ENCODE peak calls at places on chromosomes 16 and 17, in ten cellular contexts. Y, G, Q, N, M, Z, F, D, T and L are unnamed samples.

GRCh38 chr17:77174928-77175720 is 34.4 kb downstream of the SEC14L1 start:
- DNase-seq in Y (no peak), G (no peak), Q (no peak), N (no peak), M (no peak), Z (no peak), F (no peak), D (no peak), T (no peak), L (no peak)

GRCh38 chr17:83064732-83065659 is 14.4 kb upstream of the METRNL start:
- DNase-seq in Y (no peak), G (no peak), Q (no peak), N (peak), M (no peak), Z (no peak), F (no peak), D (no peak), T (peak), L (peak)

GRCh38 chr16:88264641-88265285 is 118.0 kb upstream of the ZNF469 start:
- DNase-seq in Y (peak), G (peak), Q (peak), N (peak), M (no peak), Z (peak), F (peak), D (peak), T (peak), L (peak)

GRCh38 chr17:5694507-5694906 is 110.2 kb upstream of the NLRP1 start:
- DNase-seq in Y (no peak), G (no peak), Q (no peak), N (no peak), M (no peak), Z (no peak), F (no peak), D (no peak), T (no peak), L (no peak)

GRCh38 chr16:9787717-9788116 is 394.5 kb downstream of the GRIN2A start:
- DNase-seq in Y (no peak), G (no peak), Q (no peak), N (no peak), M (no peak), Z (peak), F (no peak), D (no peak), T (no peak), L (no peak)

GRCh38 chr16:88197481-88198456 is 185.0 kb upstream of the ZNF469 start:
- DNase-seq in Y (no peak), G (no peak), Q (no peak), N (no peak), M (no peak), Z (no peak), F (no peak), D (no peak), T (no peak), L (no peak)

GRCh38 chr17:63405741-63406261 is 40.3 kb downstream of the CYB561 start:
- DNase-seq in Y (peak), G (peak), Q (peak), N (no peak), M (peak), Z (peak), F (peak), D (peak), T (no peak), L (no peak)

GRCh38 chr17:57102122-57102521 is 17.1 kb downstream of the AKAP1 start:
- DNase-seq in Y (no peak), G (no peak), Q (no peak), N (no peak), M (no peak), Z (no peak), F (no peak), D (no peak), T (no peak), L (no peak)

GRCh38 chr17:59706900-59707181 is 389 bp downstream of the PTRH2 start:
- DNase-seq in Y (no peak), G (no peak), Q (no peak), N (no peak), M (no peak), Z (no peak), F (no peak), D (no peak), T (no peak), L (no peak)

GRCh38 chr16:75653926-75654325 is 6.4 kb downstream of the TERF2IP start:
- DNase-seq in Y (no peak), G (peak), Q (no peak), N (no peak), M (peak), Z (peak), F (no peak), D (peak), T (no peak), L (no peak)

GRCh38 chr17:18041776-18042175 is 2.6 kb downstream of the GID4 start:
- DNase-seq in Y (no peak), G (peak), Q (peak), N (no peak), M (no peak), Z (peak), F (no peak), D (peak), T (no peak), L (no peak)

GRCh38 chr16:31868701-31869167 is 4.9 kb upstream of the ZNF267 start:
- DNase-seq in Y (no peak), G (peak), Q (peak), N (peak), M (peak), Z (peak), F (peak), D (no peak), T (peak), L (peak)

GRCh38 chr17:72104863-72105234 is 16.0 kb upstream of the SOX9 start:
- DNase-seq in Y (no peak), G (no peak), Q (no peak), N (no peak), M (no peak), Z (no peak), F (no peak), D (no peak), T (no peak), L (no peak)

GRCh38 chr17:78753316-78754250 is 28.5 kb downstream of the CYTH1 start:
- DNase-seq in Y (no peak), G (no peak), Q (no peak), N (no peak), M (no peak), Z (no peak), F (no peak), D (no peak), T (no peak), L (no peak)

GRCh38 chr17:43723697-43724359 is 34.8 kb downstream of the SOST start:
- DNase-seq in Y (peak), G (peak), Q (peak), N (no peak), M (no peak), Z (peak), F (peak), D (no peak), T (no peak), L (no peak)

GRCh38 chr17:70394430-70394829 is 225.1 kb downstream of the KCNJ2 start:
- DNase-seq in Y (no peak), G (no peak), Q (no peak), N (no peak), M (no peak), Z (no peak), F (no peak), D (no peak), T (no peak), L (no peak)

GRCh38 chr16:11757671-11758545 is 15.3 kb upstream of the TXNDC11 start:
- DNase-seq in Y (peak), G (peak), Q (peak), N (no peak), M (no peak), Z (peak), F (peak), D (no peak), T (peak), L (no peak)

GRCh38 chr16:48531011-48531962 is 78.7 kb downstream of the N4BP1 start:
- DNase-seq in Y (no peak), G (no peak), Q (peak), N (no peak), M (peak), Z (peak), F (no peak), D (peak), T (no peak), L (no peak)

GRCh38 chr17:700504-701094 is 14.0 kb downstream of the VPS53 start:
- DNase-seq in Y (no peak), G (peak), Q (peak), N (no peak), M (no peak), Z (peak), F (peak), D (no peak), T (no peak), L (no peak)

GRCh38 chr16:1442697-1443096 is 1.7 kb downstream of the CCDC154 start:
- DNase-seq in Y (no peak), G (no peak), Q (no peak), N (no peak), M (no peak), Z (no peak), F (no peak), D (no peak), T (no peak), L (no peak)

GRCh38 chr16:27729516-27730304 is 179.8 kb downstream of the KATNIP start:
- DNase-seq in Y (no peak), G (peak), Q (peak), N (no peak), M (no peak), Z (no peak), F (no peak), D (no peak), T (no peak), L (no peak)

GRCh38 chr17:45022288-45022648 is 29.2 kb downstream of the DCAKD start:
- DNase-seq in Y (no peak), G (no peak), Q (no peak), N (no peak), M (no peak), Z (no peak), F (no peak), D (no peak), T (no peak), L (no peak)
- TF ChIP-seq CTCF in Y (no peak), G (no peak), Q (peak), N (no peak), M (no peak), Z (no peak), F (peak), D (no peak), T (peak), L (peak)

DNA sequence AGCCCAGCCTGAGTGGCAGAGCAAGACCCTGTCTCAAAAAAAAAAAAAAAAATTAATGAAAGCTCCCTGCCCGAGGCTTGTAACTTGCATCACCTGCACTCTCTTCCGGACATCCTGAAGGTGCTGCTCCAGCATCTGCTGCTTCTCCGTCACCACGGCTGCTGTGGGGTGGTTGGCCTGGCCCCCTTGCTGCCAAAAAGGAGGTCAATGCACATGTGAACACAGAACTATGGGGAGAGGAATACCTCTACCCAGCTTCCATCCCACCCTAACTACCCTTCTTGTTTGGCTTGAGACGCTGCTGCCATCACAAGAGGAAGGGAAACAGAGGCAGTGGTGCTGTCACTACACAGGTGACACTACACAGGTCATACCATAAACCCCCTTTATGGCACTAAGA is 49.0 kb downstream of the STAT3 start:
- DNase-seq in Y (no peak), G (no peak), Q (no peak), N (no peak), M (no peak), Z (no peak), F (no peak), D (no peak), T (no peak), L (no peak)
- TF ChIP-seq CTCF in Y (no peak), G (no peak), Q (no peak), N (no peak), M (no peak), Z (no peak), F (no peak), D (no peak), T (no peak), L (no peak)

DNA sequence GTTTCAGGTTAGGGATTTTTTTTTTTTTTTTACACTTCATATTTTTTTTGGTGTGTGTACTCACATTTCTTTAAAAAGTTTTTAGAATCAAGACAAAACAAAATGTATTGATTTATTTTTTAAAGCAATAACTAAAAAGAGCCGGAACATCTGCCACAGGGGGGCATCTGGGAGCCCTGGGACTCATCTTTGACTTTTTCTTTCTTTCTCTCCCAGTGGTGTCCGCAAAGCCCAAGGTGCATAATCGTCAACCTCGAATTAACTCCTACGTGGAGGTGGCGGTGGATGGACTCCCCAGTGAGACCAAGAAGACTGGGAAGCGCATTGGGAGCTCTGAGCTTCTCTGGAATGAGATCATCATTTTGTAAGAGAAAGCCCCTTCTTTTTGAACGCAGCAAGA is 36.3 kb downstream of the WWP2 start:
- DNase-seq in Y (no peak), G (peak), Q (peak), N (no peak), M (no peak), Z (peak), F (no peak), D (no peak), T (no peak), L (no peak)
- TF ChIP-seq CTCF in Y (peak), G (peak), Q (peak), N (no peak), M (peak), Z (peak), F (peak), D (peak), T (no peak), L (no peak)

DNA sequence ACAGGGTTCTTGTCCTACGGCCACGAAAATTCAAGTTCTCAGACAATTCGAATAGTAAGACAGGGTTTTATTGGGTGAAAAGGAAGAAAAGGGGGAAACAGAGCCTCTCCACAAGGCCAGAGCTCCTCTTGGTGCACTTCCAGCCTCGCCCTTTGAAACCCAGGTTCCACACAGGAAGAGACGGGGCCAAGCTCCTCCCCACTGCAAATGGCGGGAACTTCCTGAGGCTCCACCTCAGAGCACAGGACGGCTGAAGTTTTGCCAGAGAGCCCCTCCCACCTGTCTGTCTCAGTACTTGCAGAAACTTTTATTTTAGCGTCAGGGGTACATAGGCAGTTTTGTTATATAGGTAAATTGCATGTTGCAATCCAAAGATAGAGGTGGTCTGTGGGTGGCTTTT is 165.7 kb upstream of the CDH8 start:
- DNase-seq in Y (no peak), G (no peak), Q (no peak), N (no peak), M (no peak), Z (no peak), F (no peak), D (no peak), T (no peak), L (no peak)
- TF ChIP-seq CTCF in Y (no peak), G (no peak), Q (no peak), N (no peak), M (no peak), Z (no peak), F (no peak), D (no peak), T (no peak), L (no peak)

GRCh38 chr16:67445441-67445912 is 14.6 kb downstream of the HSD11B2 start:
- DNase-seq in Y (no peak), G (no peak), Q (no peak), N (no peak), M (no peak), Z (no peak), F (no peak), D (no peak), T (no peak), L (no peak)
- TF ChIP-seq CTCF in Y (peak), G (peak), Q (no peak), N (no peak), M (peak), Z (no peak), F (no peak), D (no peak), T (no peak), L (no peak)

GRCh38 chr16:8649829-8650554 is 24.4 kb upstream of the ABAT start:
- DNase-seq in Y (no peak), G (no peak), Q (no peak), N (no peak), M (no peak), Z (no peak), F (no peak), D (no peak), T (no peak), L (no peak)

GRCh38 chr16:8660841-8661301 is 13.5 kb upstream of the ABAT start:
- DNase-seq in Y (no peak), G (peak), Q (peak), N (no peak), M (peak), Z (peak), F (peak), D (no peak), T (peak), L (no peak)

GRCh38 chr16:8656376-8656775 is 18.0 kb upstream of the ABAT start:
- DNase-seq in Y (no peak), G (no peak), Q (no peak), N (no peak), M (no peak), Z (no peak), F (no peak), D (no peak), T (no peak), L (no peak)

GRCh38 chr16:8655184-8655717 is 19.2 kb upstream of the ABAT start:
- DNase-seq in Y (no peak), G (peak), Q (peak), N (no peak), M (no peak), Z (peak), F (no peak), D (no peak), T (peak), L (no peak)
- TF ChIP-seq CTCF in Y (peak), G (peak), Q (peak), N (no peak), M (peak), Z (peak), F (no peak), D (peak), T (no peak), L (no peak)

GRCh38 chr16:81212830-81213465 is 25.5 kb upstream of the BCO1 start:
- DNase-seq in Y (no peak), G (no peak), Q (no peak), N (no peak), M (no peak), Z (no peak), F (no peak), D (no peak), T (no peak), L (no peak)

GRCh38 chr16:81216114-81216513 is 22.4 kb upstream of the BCO1 start:
- DNase-seq in Y (no peak), G (no peak), Q (no peak), N (no peak), M (no peak), Z (no peak), F (no peak), D (no peak), T (no peak), L (no peak)

GRCh38 chr16:81216706-81217105 is 21.8 kb upstream of the BCO1 start:
- DNase-seq in Y (no peak), G (no peak), Q (no peak), N (no peak), M (no peak), Z (no peak), F (no peak), D (no peak), T (no peak), L (no peak)

GRCh38 chr16:81210807-81211206 is 27.7 kb upstream of the BCO1 start:
- DNase-seq in Y (no peak), G (no peak), Q (no peak), N (no peak), M (no peak), Z (no peak), F (no peak), D (no peak), T (no peak), L (no peak)

DNA sequence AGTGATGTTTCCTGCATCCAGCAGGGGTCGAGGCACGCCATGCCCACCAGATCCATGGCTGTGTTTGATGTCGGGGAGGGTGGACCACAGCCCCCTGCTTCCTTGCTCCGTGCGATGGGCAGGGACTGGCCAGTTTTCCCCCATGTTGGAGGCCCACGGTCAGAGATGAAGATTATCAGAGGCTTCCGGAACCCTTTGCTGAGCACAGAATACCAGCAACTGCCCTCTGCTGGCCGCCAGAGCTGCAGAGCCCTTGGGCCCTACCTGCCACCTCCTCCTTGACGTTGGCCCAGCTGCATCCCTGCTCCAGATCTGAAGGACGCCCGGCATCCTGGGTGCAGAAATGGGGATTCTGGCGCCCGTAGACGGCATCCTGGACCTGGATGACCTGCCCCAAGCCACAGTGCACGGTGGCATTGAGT is 23.7 kb upstream of the BCO1 start:
- DNase-seq in Y (no peak), G (no peak), Q (peak), N (no peak), M (no peak), Z (peak), F (peak), D (no peak), T (no peak), L (no peak)
- TF ChIP-seq CTCF in Y (peak), G (peak), Q (peak), N (no peak), M (peak), Z (peak), F (peak), D (peak), T (no peak), L (no peak)

DNA sequence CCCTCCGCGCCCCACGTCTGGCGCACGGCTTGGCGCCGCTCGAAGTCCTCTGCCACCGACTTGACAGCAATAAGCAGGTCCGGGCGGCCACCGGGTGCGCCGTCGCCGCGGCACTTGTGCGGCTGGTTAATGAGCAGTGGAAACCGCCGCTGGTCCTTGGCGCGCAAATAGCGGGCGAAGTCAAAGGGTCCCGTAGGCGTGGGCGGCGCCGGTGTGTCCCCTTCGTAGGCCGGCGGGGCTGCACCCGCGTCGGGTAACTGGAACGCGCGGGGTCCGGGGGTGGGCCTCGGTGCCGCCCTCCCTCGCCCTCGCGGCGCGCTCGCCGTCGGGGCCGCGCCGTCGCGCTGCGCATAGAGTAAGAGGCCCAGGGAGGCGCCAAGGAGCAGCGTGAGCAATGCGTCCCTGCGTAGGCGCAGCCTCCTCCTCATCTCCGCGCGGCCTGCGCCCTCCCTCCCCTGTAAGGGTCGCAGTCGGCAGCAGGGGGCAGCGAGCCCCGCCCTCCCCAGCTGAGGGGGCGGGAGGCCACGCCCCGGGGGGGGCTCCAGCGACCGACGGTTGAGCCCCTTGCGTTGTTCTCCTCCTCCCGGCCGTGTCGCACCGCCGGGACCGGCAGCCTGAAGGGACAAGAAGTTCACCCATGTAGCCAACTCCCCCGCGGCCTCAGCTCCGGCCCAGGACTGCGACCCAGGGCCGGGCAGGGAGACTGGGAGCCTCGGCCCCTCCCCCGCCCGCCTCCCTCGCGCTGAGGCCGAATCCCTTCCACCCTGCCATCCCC is 553 bp downstream of the B3GNT9 start:
- DNase-seq in Y (no peak), G (peak), Q (peak), N (no peak), M (no peak), Z (peak), F (peak), D (no peak), T (peak), L (no peak)
- TF ChIP-seq CTCF in Y (no peak), G (no peak), Q (no peak), N (no peak), M (no peak), Z (peak), F (no peak), D (no peak), T (no peak), L (no peak)